ENCODE peak calls at places on chromosome 13, in nine cellular contexts. H is Peyer's patch; A is CD4-positive, CD25-positive, alpha-beta regulatory T cell; J is mammary epithelial cell; L is AG04450; C is left lung; O is HCT116; N is tibial artery; U is esophagus muscularis mucosa. R is an unnamed sample.

GRCh38 chr13:95957331-95957730 is 95.9 kb downstream of the UGGT2 start:
- DNase-seq in H (no peak), A (no peak), J (no peak), L (no peak), C (no peak), O (no peak), N (no peak), U (no peak), R (no peak)

GRCh38 chr13:36713842-36714241 is 40.0 kb downstream of the SERTM1 start:
- DNase-seq in H (no peak), A (no peak), J (no peak), L (no peak), C (no peak), O (no peak), N (no peak), U (no peak), R (no peak)

GRCh38 chr13:93784191-93784590 is 557.6 kb downstream of the GPC6 start:
- DNase-seq in H (no peak), A (no peak), J (no peak), L (no peak), C (no peak), O (no peak), N (no peak), U (no peak), R (no peak)

GRCh38 chr13:78317030-78317429 is 286.3 kb downstream of the POU4F1 start:
- DNase-seq in H (no peak), A (no peak), J (no peak), L (no peak), C (no peak), O (no peak), N (no peak), U (no peak), R (no peak)

GRCh38 chr13:111526922-111527321 is 206.5 kb downstream of the TEX29 start:
- DNase-seq in H (no peak), A (no peak), J (no peak), L (no peak), C (no peak), O (no peak), N (no peak), U (no peak), R (no peak)

GRCh38 chr13:105634059-105634458 is 901.4 kb downstream of the EFNB2 start:
- DNase-seq in H (no peak), A (no peak), J (no peak), L (no peak), C (no peak), O (no peak), N (no peak), U (no peak), R (no peak)

GRCh38 chr13:43580280-43580679 is 206.5 kb downstream of the ENOX1 start:
- DNase-seq in H (no peak), A (no peak), J (no peak), L (no peak), C (no peak), O (no peak), N (no peak), U (no peak), R (no peak)

GRCh38 chr13:24146961-24147569 is 13.5 kb upstream of the SPATA13 start:
- DNase-seq in H (no peak), A (no peak), J (no peak), L (no peak), C (no peak), O (no peak), N (no peak), U (no peak), R (no peak)

GRCh38 chr13:101489635-101490034 is 37.2 kb downstream of the ITGBL1 start:
- DNase-seq in H (no peak), A (no peak), J (peak), L (no peak), C (no peak), O (no peak), N (no peak), U (no peak), R (no peak)

GRCh38 chr13:82330499-82330898 is 1551.8 kb downstream of the SLITRK1 start:
- DNase-seq in H (no peak), A (peak), J (peak), L (no peak), C (no peak), O (no peak), N (no peak), U (no peak), R (no peak)

GRCh38 chr13:79782541-79783216 is 301.7 kb downstream of the NDFIP2 start:
- DNase-seq in H (no peak), A (no peak), J (peak), L (peak), C (peak), O (no peak), N (no peak), U (no peak), R (no peak)

GRCh38 chr13:27258637-27259377 is 7.4 kb downstream of the RPL21 start:
- DNase-seq in H (no peak), A (no peak), J (no peak), L (no peak), C (no peak), O (no peak), N (no peak), U (no peak), R (no peak)

GRCh38 chr13:94416454-94417080 is 62.9 kb downstream of the DCT start:
- DNase-seq in H (no peak), A (no peak), J (peak), L (no peak), C (no peak), O (peak), N (no peak), U (no peak), R (no peak)

GRCh38 chr13:40120288-40120687 is 464.8 kb downstream of the COG6 start:
- DNase-seq in H (no peak), A (no peak), J (peak), L (no peak), C (no peak), O (no peak), N (no peak), U (no peak), R (no peak)

GRCh38 chr13:51666839-51667238 is 82.6 kb downstream of the WDFY2 start:
- DNase-seq in H (no peak), A (no peak), J (no peak), L (no peak), C (no peak), O (no peak), N (no peak), U (no peak), R (no peak)

GRCh38 chr13:95099541-95099940 is 201.7 kb downstream of the ABCC4 start:
- DNase-seq in H (no peak), A (no peak), J (peak), L (no peak), C (no peak), O (no peak), N (no peak), U (no peak), R (no peak)

GRCh38 chr13:39952244-39953233 is 297.1 kb downstream of the COG6 start:
- DNase-seq in H (no peak), A (peak), J (no peak), L (no peak), C (no peak), O (no peak), N (no peak), U (no peak), R (no peak)

GRCh38 chr13:111116830-111117229 is 1.7 kb downstream of the ARHGEF7 start:
- DNase-seq in H (no peak), A (no peak), J (no peak), L (no peak), C (no peak), O (no peak), N (no peak), U (no peak), R (no peak)

GRCh38 chr13:83839158-83839557 is 43.1 kb downstream of the SLITRK1 start:
- DNase-seq in H (no peak), A (no peak), J (no peak), L (no peak), C (no peak), O (no peak), N (no peak), U (no peak), R (no peak)

DNA sequence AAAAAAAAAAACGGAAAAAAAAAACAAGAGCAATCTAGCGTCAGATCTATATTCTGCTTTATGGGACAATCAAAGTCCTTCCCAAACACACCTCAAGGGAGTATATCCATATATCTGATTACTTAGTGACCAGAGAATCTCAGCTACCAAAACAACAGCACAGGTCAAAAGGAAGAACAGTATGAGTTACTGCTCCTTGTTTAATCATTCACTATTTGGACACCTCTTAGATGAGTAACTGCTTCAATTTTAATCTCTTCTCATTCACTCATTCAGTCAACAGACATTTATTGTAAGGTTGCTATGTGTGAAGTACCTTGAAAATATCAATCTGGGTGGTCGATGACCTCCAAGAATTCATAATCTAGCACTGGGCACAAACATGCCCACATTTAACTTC is 193.2 kb downstream of the IRS2 start:
- DNase-seq in H (no peak), A (no peak), J (no peak), L (no peak), C (no peak), O (no peak), N (no peak), U (no peak), R (no peak)
- H3K27ac ChIP-seq in H (no peak), A (no peak), J (no peak), L (no peak), C (no peak), O (no peak), N (no peak), U (no peak), R (no peak)

GRCh38 chr13:97233499-97233898 is 11.4 kb downstream of the MBNL2 start:
- DNase-seq in H (no peak), A (no peak), J (no peak), L (no peak), C (no peak), O (no peak), N (no peak), U (no peak), R (no peak)
- H3K27ac ChIP-seq in H (no peak), A (no peak), J (no peak), L (no peak), C (no peak), O (no peak), N (no peak), U (peak), R (peak)

GRCh38 chr13:37777676-37778075 is 91.9 kb downstream of the TRPC4 start:
- DNase-seq in H (no peak), A (no peak), J (no peak), L (no peak), C (no peak), O (no peak), N (no peak), U (no peak), R (no peak)
- H3K27ac ChIP-seq in H (no peak), A (no peak), J (no peak), L (no peak), C (no peak), O (no peak), N (no peak), U (no peak), R (no peak)

GRCh38 chr13:113491418-113491883 is 940 bp upstream of the DCUN1D2 start:
- DNase-seq in H (no peak), A (no peak), J (peak), L (no peak), C (no peak), O (no peak), N (no peak), U (no peak), R (no peak)

GRCh38 chr13:113493315-113493951 is 2.9 kb upstream of the DCUN1D2 start:
- DNase-seq in H (no peak), A (peak), J (peak), L (peak), C (no peak), O (peak), N (no peak), U (no peak), R (no peak)

GRCh38 chr13:113490496-113491417 is at the start of gene DCUN1D2:
- DNase-seq in H (peak), A (peak), J (peak), L (peak), C (peak), O (peak), N (peak), U (peak), R (peak)

GRCh38 chr13:113489549-113490495 is 689 bp downstream of the DCUN1D2 start:
- DNase-seq in H (peak), A (peak), J (peak), L (no peak), C (peak), O (no peak), N (peak), U (peak), R (peak)

DNA sequence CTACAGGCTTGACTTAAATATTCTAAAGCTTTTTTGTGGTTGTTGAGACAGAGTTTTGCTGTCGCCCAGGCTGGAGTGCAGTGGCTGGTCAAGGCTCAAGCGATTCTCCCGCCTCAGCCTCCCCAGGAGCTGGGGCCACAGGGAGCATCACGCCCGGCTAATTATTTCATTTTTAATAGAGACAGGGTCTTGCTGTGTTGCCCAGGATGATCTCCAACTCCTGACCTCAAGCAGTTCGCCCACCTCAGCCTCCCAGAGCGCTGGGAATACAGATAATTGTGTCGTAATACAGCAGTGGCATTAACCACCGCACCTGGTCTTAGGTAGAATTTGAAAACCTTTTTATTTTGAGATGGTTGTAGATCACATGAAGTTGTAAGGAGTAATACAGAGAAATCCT is 1.5 kb upstream of the DCUN1D2 start:
- DNase-seq in H (no peak), A (no peak), J (no peak), L (no peak), C (no peak), O (no peak), N (no peak), U (no peak), R (no peak)
- H3K27ac ChIP-seq in H (no peak), A (no peak), J (peak), L (no peak), C (peak), O (peak), N (peak), U (peak), R (peak)

GRCh38 chr13:48151343-48151742 is 56.4 kb upstream of the MED4 start:
- DNase-seq in H (no peak), A (peak), J (no peak), L (no peak), C (no peak), O (no peak), N (no peak), U (no peak), R (no peak)

GRCh38 chr13:48154671-48155070 is 59.8 kb upstream of the MED4 start:
- DNase-seq in H (no peak), A (no peak), J (no peak), L (no peak), C (no peak), O (no peak), N (no peak), U (no peak), R (no peak)

GRCh38 chr13:48153186-48153585 is 58.3 kb upstream of the MED4 start:
- DNase-seq in H (no peak), A (no peak), J (no peak), L (no peak), C (no peak), O (no peak), N (no peak), U (no peak), R (no peak)

GRCh38 chr13:48155850-48156249 is 60.9 kb upstream of the MED4 start:
- DNase-seq in H (no peak), A (peak), J (peak), L (no peak), C (no peak), O (peak), N (no peak), U (no peak), R (no peak)

DNA sequence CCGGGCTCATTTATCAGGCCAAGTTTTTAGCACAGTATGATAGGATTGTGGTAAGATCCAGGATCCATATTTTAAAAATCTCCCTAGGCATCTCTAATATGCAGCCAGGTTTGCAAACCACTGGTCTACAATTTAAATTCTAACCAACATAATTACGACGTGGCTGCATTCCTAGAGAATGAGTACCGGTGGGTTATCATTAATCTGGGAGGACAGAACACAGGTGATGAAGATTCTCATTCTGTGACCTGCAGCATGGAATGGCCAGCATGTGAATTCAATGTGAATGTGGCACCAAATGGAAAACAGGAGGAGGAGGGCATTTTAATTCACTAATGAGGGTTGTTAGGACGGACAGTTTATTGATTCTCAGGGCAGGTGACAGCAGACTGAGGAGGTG is 56.9 kb upstream of the MED4 start:
- DNase-seq in H (no peak), A (no peak), J (peak), L (no peak), C (no peak), O (no peak), N (no peak), U (no peak), R (no peak)
- H3K27ac ChIP-seq in H (peak), A (peak), J (no peak), L (no peak), C (peak), O (no peak), N (no peak), U (peak), R (no peak)

DNA sequence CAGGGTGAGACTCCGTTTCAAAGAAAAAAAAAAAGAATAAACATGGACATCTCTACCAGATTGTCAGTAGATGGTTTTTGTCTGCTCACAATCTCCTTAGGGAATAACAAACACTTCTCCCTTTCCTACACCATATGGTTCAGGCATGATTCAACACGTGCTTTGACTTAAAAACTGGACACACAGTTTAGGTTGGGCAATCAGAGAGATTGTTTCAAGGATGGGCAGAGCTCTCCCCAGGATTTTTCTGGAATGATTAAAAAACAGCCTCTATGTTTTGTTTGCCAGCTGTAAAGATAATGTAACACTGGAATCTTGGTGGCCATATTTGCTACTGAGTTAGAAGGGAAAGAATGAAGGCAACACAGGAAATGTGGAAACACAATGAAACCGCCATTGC is 150.1 kb upstream of the TSC22D1 start:
- DNase-seq in H (no peak), A (no peak), J (peak), L (peak), C (no peak), O (no peak), N (no peak), U (no peak), R (no peak)
- H3K27ac ChIP-seq in H (no peak), A (no peak), J (peak), L (peak), C (no peak), O (no peak), N (no peak), U (no peak), R (no peak)

GRCh38 chr13:76790519-76791289 is 95.5 kb downstream of the KCTD12 start:
- DNase-seq in H (no peak), A (no peak), J (no peak), L (no peak), C (no peak), O (no peak), N (no peak), U (no peak), R (no peak)
- H3K27ac ChIP-seq in H (no peak), A (no peak), J (no peak), L (no peak), C (no peak), O (no peak), N (no peak), U (no peak), R (no peak)

GRCh38 chr13:76968041-76968440 is 19.7 kb downstream of the ACOD1 start:
- DNase-seq in H (no peak), A (no peak), J (no peak), L (no peak), C (no peak), O (no peak), N (no peak), U (no peak), R (no peak)

GRCh38 chr13:76972430-76972829 is 19.5 kb upstream of the CLN5 start:
- DNase-seq in H (no peak), A (no peak), J (no peak), L (no peak), C (no peak), O (no peak), N (no peak), U (no peak), R (peak)

GRCh38 chr13:76971215-76971614 is 20.7 kb upstream of the CLN5 start:
- DNase-seq in H (no peak), A (no peak), J (no peak), L (no peak), C (no peak), O (no peak), N (no peak), U (no peak), R (no peak)

GRCh38 chr13:76967031-76967430 is 18.7 kb downstream of the ACOD1 start:
- DNase-seq in H (no peak), A (no peak), J (no peak), L (no peak), C (no peak), O (no peak), N (no peak), U (no peak), R (no peak)

DNA sequence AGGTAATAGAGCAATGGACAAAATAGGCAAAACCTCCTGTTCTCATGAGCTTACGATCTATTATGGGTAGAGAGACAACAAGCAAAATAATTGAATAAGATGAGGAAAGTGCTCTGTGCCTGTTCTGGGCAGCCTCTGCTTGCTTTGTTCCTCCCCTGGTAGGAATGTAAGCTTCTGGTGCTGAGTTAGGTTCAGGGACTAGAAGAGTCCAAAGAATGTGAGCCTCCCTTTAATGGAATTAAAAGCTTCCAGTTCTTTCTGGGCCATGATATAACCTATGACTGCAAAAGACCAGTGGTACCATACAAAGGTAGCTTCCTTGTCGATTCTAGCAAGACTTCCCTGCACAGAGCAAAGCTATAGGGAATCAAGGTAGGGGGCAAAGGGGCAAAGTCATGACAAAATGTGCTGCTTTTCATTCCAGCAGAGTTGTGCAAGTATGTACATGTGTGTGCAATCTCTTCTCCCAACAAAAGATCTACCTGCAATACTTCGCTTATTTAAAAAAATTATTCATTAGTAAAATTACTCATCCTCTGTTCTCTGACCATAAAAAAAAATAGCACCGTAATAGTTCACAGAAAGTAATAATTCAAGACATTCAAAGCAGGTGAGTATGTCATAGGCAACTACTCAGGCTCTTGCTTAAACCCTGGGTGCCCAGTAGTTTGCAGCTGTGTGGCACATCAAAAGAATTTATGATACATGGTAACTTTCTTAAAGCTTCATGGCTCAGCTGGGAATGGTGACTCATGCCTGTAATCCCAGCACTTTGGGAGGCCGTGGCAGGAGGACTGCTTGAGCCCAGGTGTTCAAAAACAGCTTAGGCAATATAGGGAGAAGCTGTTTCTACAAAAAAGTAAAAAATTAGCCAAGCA is 21.4 kb downstream of the ACOD1 start:
- DNase-seq in H (no peak), A (no peak), J (peak), L (no peak), C (no peak), O (no peak), N (no peak), U (no peak), R (no peak)
- H3K27ac ChIP-seq in H (no peak), A (no peak), J (no peak), L (no peak), C (no peak), O (no peak), N (no peak), U (no peak), R (no peak)